ENCODE peak calls at places on chromosome 17, in six cellular contexts. N is thoracic aorta, U is cardiac muscle cell, E is K562, R is endodermal cell, S is ovary. T is an unnamed sample.
A peak's percentile ranks its signal among the peaks of the same experiment; 100 is the strongest.

GRCh38 chr17:55549140-55549539 is 37.9 kb upstream of the SMIM36 start:
- DNase-seq in N (no peak), U (peak; percentile 36), E (no peak), R (peak; percentile 77), S (no peak), T (peak; percentile 41)

GRCh38 chr17:77476920-77477805 is 336.4 kb downstream of the SEC14L1 start:
- DNase-seq in N (peak; percentile 86), U (peak; percentile 97), E (no peak), R (no peak), S (peak; percentile 79), T (peak; percentile 93)

GRCh38 chr17:74123350-74123749 is 80.1 kb upstream of the RPL38 start:
- DNase-seq in N (no peak), U (peak; percentile 4), E (peak; percentile 26), R (peak; percentile 82), S (no peak), T (no peak)

GRCh38 chr17:42531455-42532354 is 4.3 kb upstream of the NAGLU start:
- DNase-seq in N (no peak), U (peak; percentile 48), E (peak; percentile 64), R (peak; percentile 91), S (peak; percentile 71), T (peak; percentile 73)

GRCh38 chr17:75093543-75094158 is 5.9 kb downstream of the SLC16A5 start:
- DNase-seq in N (no peak), U (no peak), E (no peak), R (no peak), S (no peak), T (no peak)

GRCh38 chr17:65855245-65855644 is 293.8 kb upstream of the AXIN2 start:
- DNase-seq in N (no peak), U (peak; percentile 6), E (no peak), R (peak; percentile 60), S (no peak), T (no peak)

GRCh38 chr17:41067281-41067680 is 1.6 kb upstream of the KRTAP2-4 start:
- DNase-seq in N (no peak), U (no peak), E (no peak), R (no peak), S (no peak), T (no peak)

GRCh38 chr17:41967141-41967920 is 736 bp downstream of the CNP start:
- DNase-seq in N (no peak), U (no peak), E (peak; percentile 72), R (peak; percentile 83), S (peak; percentile 59), T (no peak)

GRCh38 chr17:64336760-64337413 is 53.8 kb downstream of the PECAM1 start:
- DNase-seq in N (no peak), U (no peak), E (no peak), R (peak; percentile 68), S (no peak), T (no peak)

GRCh38 chr17:77772899-77773358 is 185.6 kb upstream of the TNRC6C start:
- DNase-seq in N (no peak), U (no peak), E (no peak), R (peak; percentile 86), S (no peak), T (peak; percentile 34)

GRCh38 chr17:73342549-73343167 is 30.9 kb upstream of the CDC42EP4 start:
- DNase-seq in N (no peak), U (peak; percentile 74), E (no peak), R (no peak), S (no peak), T (no peak)

GRCh38 chr17:19239544-19239943 is 2.4 kb downstream of the EPN2 start:
- DNase-seq in N (no peak), U (peak; percentile 77), E (no peak), R (no peak), S (peak; percentile 57), T (no peak)

GRCh38 chr17:350706-351435 is 1.7 kb downstream of the RPH3AL start:
- DNase-seq in N (no peak), U (peak; percentile 88), E (no peak), R (peak; percentile 65), S (peak; percentile 87), T (no peak)

GRCh38 chr17:78330570-78331224 is 29.2 kb downstream of the SOCS3 start:
- DNase-seq in N (no peak), U (no peak), E (no peak), R (no peak), S (no peak), T (no peak)

GRCh38 chr17:68198931-68199836 is 48.7 kb upstream of the AMZ2 start:
- DNase-seq in N (no peak), U (no peak), E (no peak), R (peak; percentile 85), S (no peak), T (no peak)

GRCh38 chr17:72715906-72716572 is 376.4 kb downstream of the SLC39A11 start:
- DNase-seq in N (no peak), U (peak; percentile 93), E (no peak), R (no peak), S (no peak), T (no peak)

GRCh38 chr17:73404246-73404645 is 92.4 kb upstream of the CDC42EP4 start:
- DNase-seq in N (no peak), U (no peak), E (no peak), R (no peak), S (no peak), T (no peak)

GRCh38 chr17:36892112-36892838 is 45.0 kb upstream of the LHX1 start:
- DNase-seq in N (no peak), U (no peak), E (no peak), R (peak; percentile 74), S (no peak), T (no peak)

GRCh38 chr17:29717817-29718216 is 95.1 kb upstream of the CORO6 start:
- DNase-seq in N (no peak), U (no peak), E (no peak), R (no peak), S (no peak), T (no peak)

GRCh38 chr17:7491583-7491982 is 7.4 kb downstream of the POLR2A start:
- DNase-seq in N (no peak), U (no peak), E (no peak), R (no peak), S (no peak), T (no peak)

GRCh38 chr17:29733151-29733550 is 110.4 kb upstream of the CORO6 start:
- DNase-seq in N (no peak), U (peak; percentile 27), E (no peak), R (no peak), S (no peak), T (no peak)

GRCh38 chr17:79809530-79810137 is 12.8 kb upstream of the CBX8 start:
- DNase-seq in N (no peak), U (no peak), E (no peak), R (peak; percentile 79), S (no peak), T (no peak)
- H3K4me1 ChIP-seq in N (peaks cover 10% of the 10 kb centered on the region), U (peaks cover 24% of the 10 kb centered on the region), E (peaks cover 41% of the 10 kb centered on the region), R (no peaks in the 10 kb centered on the region), S (no peaks in the 10 kb centered on the region), T (peaks cover 17% of the 10 kb centered on the region)

GRCh38 chr17:39867084-39867890 is 715 bp upstream of the ZPBP2 start:
- DNase-seq in N (no peak), U (no peak), E (no peak), R (no peak), S (no peak), T (no peak)

GRCh38 chr17:39863244-39863917 is 731 bp downstream of the IKZF3 start:
- DNase-seq in N (no peak), U (no peak), E (no peak), R (no peak), S (no peak), T (no peak)

GRCh38 chr17:39866013-39866730 is 1.8 kb upstream of the ZPBP2 start:
- DNase-seq in N (no peak), U (no peak), E (no peak), R (no peak), S (no peak), T (no peak)

GRCh38 chr17:39861235-39861634 is 2.9 kb downstream of the IKZF3 start:
- DNase-seq in N (no peak), U (no peak), E (no peak), R (no peak), S (no peak), T (no peak)

GRCh38 chr17:39863918-39864746 is at the start of gene IKZF3:
- DNase-seq in N (no peak), U (peak; percentile 35), E (peak; percentile 67), R (peak; percentile 95), S (peak; percentile 40), T (peak; percentile 43)
- H3K27me3 ChIP-seq in N (peaks cover 24% of the 10 kb centered on the region), U (peaks cover 71% of the 10 kb centered on the region), E (peaks cover 15% of the 10 kb centered on the region), R (peaks cover 63% of the 10 kb centered on the region), S (peaks cover 2% of the 10 kb centered on the region), T (peaks cover 96% of the 10 kb centered on the region)

GRCh38 chr17:57091186-57091618 is 6.2 kb downstream of the AKAP1 start:
- DNase-seq in N (no peak), U (no peak), E (no peak), R (peak; percentile 47), S (no peak), T (no peak)

GRCh38 chr17:57090560-57091185 is 5.6 kb downstream of the AKAP1 start:
- DNase-seq in N (no peak), U (peak; percentile 55), E (no peak), R (no peak), S (no peak), T (no peak)

GRCh38 chr17:57088298-57088697 is 3.3 kb downstream of the AKAP1 start:
- DNase-seq in N (no peak), U (no peak), E (no peak), R (no peak), S (no peak), T (no peak)

GRCh38 chr17:57092171-57092570 is 7.1 kb downstream of the AKAP1 start:
- DNase-seq in N (peak; percentile 58), U (peak; percentile 58), E (no peak), R (peak; percentile 48), S (no peak), T (no peak)

DNA sequence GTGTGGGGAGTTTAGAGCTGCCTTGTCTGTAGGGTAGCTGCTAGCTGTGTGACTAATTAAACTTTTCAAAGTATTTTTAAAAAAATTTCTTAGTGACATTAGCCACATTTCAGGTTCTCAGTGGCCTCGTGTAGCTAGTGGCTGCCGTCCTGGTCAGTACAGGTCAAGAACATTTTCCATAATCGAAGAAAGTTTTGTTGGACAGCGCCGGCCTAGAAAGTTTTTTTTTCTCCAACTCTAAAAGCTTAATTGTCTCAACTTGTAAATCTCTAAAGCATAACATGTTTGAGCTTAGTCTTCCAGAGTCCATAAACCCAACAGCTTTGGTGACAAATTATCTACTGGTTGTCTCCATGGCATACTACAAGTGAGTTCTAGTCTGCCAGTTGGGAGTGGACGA is 4.3 kb downstream of the AKAP1 start:
- DNase-seq in N (no peak), U (no peak), E (no peak), R (no peak), S (no peak), T (no peak)
- H3K4me1 ChIP-seq in N (peaks cover 25% of the 10 kb centered on the region), U (peaks cover 40% of the 10 kb centered on the region), E (peaks cover 32% of the 10 kb centered on the region), R (peaks cover 11% of the 10 kb centered on the region), S (peaks cover 16% of the 10 kb centered on the region), T (peaks cover 4% of the 10 kb centered on the region)

GRCh38 chr17:17817552-17817947 is 19.2 kb downstream of the SREBF1 start:
- DNase-seq in N (no peak), U (no peak), E (no peak), R (no peak), S (no peak), T (no peak)

GRCh38 chr17:17815062-17815406 is 21.8 kb downstream of the SREBF1 start:
- DNase-seq in N (no peak), U (no peak), E (no peak), R (no peak), S (no peak), T (no peak)

GRCh38 chr17:17816831-17817551 is 19.8 kb downstream of the SREBF1 start:
- DNase-seq in N (no peak), U (no peak), E (no peak), R (no peak), S (no peak), T (no peak)

GRCh38 chr17:17815436-17816200 is 21.2 kb downstream of the SREBF1 start:
- DNase-seq in N (no peak), U (no peak), E (no peak), R (no peak), S (no peak), T (no peak)

GRCh38 chr17:17816240-17816814 is 20.5 kb downstream of the SREBF1 start:
- DNase-seq in N (no peak), U (no peak), E (no peak), R (no peak), S (no peak), T (no peak)
- H3K27me3 ChIP-seq in N (no peaks in the 10 kb centered on the region), U (no peaks in the 10 kb centered on the region), E (no peaks in the 10 kb centered on the region), R (no peaks in the 10 kb centered on the region), S (no peaks in the 10 kb centered on the region), T (no peaks in the 10 kb centered on the region)

T was measured in BE2C.